ENCODE peak calls at places on chromosomes 7 and 10, in ten cellular contexts. I is astrocyte, G is lower lobe of right lung, A is H9, T is tibial artery, F is GM23338, B is mammary epithelial cell, R is lung, V is psoas muscle, J is dorsolateral prefrontal cortex. C is an unnamed sample.

GRCh38 chr7:108716783-108717182 is 147.1 kb downstream of the DNAJB9 start:
- DNase-seq in I (peak), G (no peak), A (no peak), T (no peak), F (no peak), B (no peak), R (no peak), V (no peak), J (no peak), C (no peak)

GRCh38 chr10:101838416-101838970 is 5.1 kb downstream of the KCNIP2 start:
- DNase-seq in I (no peak), G (peak), A (no peak), T (no peak), F (no peak), B (no peak), R (no peak), V (no peak), J (no peak), C (no peak)

GRCh38 chr10:127149613-127150081 is 46.7 kb downstream of the INSYN2A start:
- DNase-seq in I (peak), G (no peak), A (peak), T (no peak), F (peak), B (no peak), R (no peak), V (no peak), J (no peak), C (no peak)

GRCh38 chr10:76433161-76434005 is 1002.0 kb downstream of the LRMDA start:
- DNase-seq in I (no peak), G (peak), A (no peak), T (no peak), F (no peak), B (peak), R (peak), V (no peak), J (no peak), C (no peak)

GRCh38 chr10:112915590-112916572 is 34.2 kb upstream of the TCF7L2 start:
- DNase-seq in I (peak), G (no peak), A (no peak), T (no peak), F (peak), B (peak), R (no peak), V (no peak), J (no peak), C (peak)

GRCh38 chr10:78784454-78785414 is 284.0 kb upstream of the ZMIZ1 start:
- DNase-seq in I (no peak), G (no peak), A (no peak), T (no peak), F (no peak), B (no peak), R (no peak), V (no peak), J (no peak), C (no peak)

GRCh38 chr10:82925547-82925946 is 1050.6 kb downstream of the NRG3 start:
- DNase-seq in I (peak), G (no peak), A (no peak), T (no peak), F (no peak), B (peak), R (no peak), V (no peak), J (no peak), C (no peak)

GRCh38 chr10:48224979-48225560 is 49.4 kb downstream of the FRMPD2 start:
- DNase-seq in I (no peak), G (no peak), A (peak), T (no peak), F (no peak), B (no peak), R (no peak), V (no peak), J (no peak), C (no peak)

GRCh38 chr10:33326897-33327296 is 7.6 kb downstream of the NRP1 start:
- DNase-seq in I (no peak), G (no peak), A (no peak), T (no peak), F (no peak), B (no peak), R (no peak), V (no peak), J (no peak), C (no peak)

GRCh38 chr10:58662314-58662713 is 149.6 kb downstream of the BICC1 start:
- DNase-seq in I (peak), G (no peak), A (no peak), T (no peak), F (no peak), B (peak), R (no peak), V (no peak), J (no peak), C (peak)

GRCh38 chr7:95694334-95694733 is 78.0 kb upstream of the DYNC1I1 start:
- DNase-seq in I (no peak), G (no peak), A (no peak), T (no peak), F (no peak), B (no peak), R (no peak), V (no peak), J (no peak), C (no peak)
- TF ChIP-seq CTCF in I (no peak), G (no peak), A (no peak), T (no peak), F (no peak), B (no peak), R (no peak), V (no peak), J (no peak), C (no peak)

GRCh38 chr7:151226560-151226874 is 488 bp downstream of the ABCF2 start:
- DNase-seq in I (no peak), G (no peak), A (no peak), T (no peak), F (no peak), B (no peak), R (no peak), V (no peak), J (no peak), C (no peak)
- H3K27ac ChIP-seq in I (peak), G (peak), A (no peak), T (peak), F (no peak), B (peak), R (peak), V (peak), J (no peak), C (peak)

GRCh38 chr7:25090374-25090773 is 34.7 kb downstream of the CYCS start:
- DNase-seq in I (no peak), G (no peak), A (no peak), T (no peak), F (no peak), B (no peak), R (no peak), V (no peak), J (no peak), C (no peak)

GRCh38 chr7:25091129-25091528 is 33.9 kb downstream of the CYCS start:
- DNase-seq in I (no peak), G (no peak), A (no peak), T (no peak), F (no peak), B (no peak), R (no peak), V (no peak), J (no peak), C (no peak)

GRCh38 chr7:25091757-25092156 is 33.3 kb downstream of the CYCS start:
- DNase-seq in I (no peak), G (no peak), A (no peak), T (no peak), F (no peak), B (no peak), R (no peak), V (no peak), J (no peak), C (no peak)

GRCh38 chr7:25095516-25096345 is 29.3 kb downstream of the CYCS start:
- DNase-seq in I (no peak), G (no peak), A (no peak), T (no peak), F (no peak), B (no peak), R (no peak), V (no peak), J (no peak), C (no peak)

GRCh38 chr7:25093268-25093802 is 31.7 kb downstream of the CYCS start:
- DNase-seq in I (peak), G (peak), A (peak), T (peak), F (peak), B (peak), R (peak), V (peak), J (peak), C (peak)
- TF ChIP-seq CTCF in I (peak), G (peak), A (peak), T (peak), F (peak), B (peak), R (peak), V (peak), J (peak), C (peak)

GRCh38 chr7:31924228-31924627 is 146.0 kb downstream of the PDE1C start:
- DNase-seq in I (no peak), G (no peak), A (no peak), T (no peak), F (no peak), B (no peak), R (no peak), V (no peak), J (no peak), C (no peak)
- H3K27ac ChIP-seq in I (no peak), G (no peak), A (no peak), T (no peak), F (no peak), B (no peak), R (no peak), V (no peak), J (no peak), C (no peak)

GRCh38 chr10:4546500-4546899 is 279.5 kb upstream of the AKR1E2 start:
- DNase-seq in I (peak), G (no peak), A (no peak), T (no peak), F (no peak), B (peak), R (no peak), V (no peak), J (no peak), C (no peak)

GRCh38 chr10:4545077-4545476 is 280.9 kb upstream of the AKR1E2 start:
- DNase-seq in I (no peak), G (no peak), A (no peak), T (no peak), F (no peak), B (no peak), R (no peak), V (no peak), J (no peak), C (no peak)

GRCh38 chr10:4538016-4538415 is 288.0 kb upstream of the AKR1E2 start:
- DNase-seq in I (no peak), G (no peak), A (no peak), T (no peak), F (no peak), B (no peak), R (no peak), V (no peak), J (no peak), C (no peak)

GRCh38 chr10:4543943-4544540 is 282.0 kb upstream of the AKR1E2 start:
- DNase-seq in I (no peak), G (no peak), A (no peak), T (no peak), F (no peak), B (no peak), R (no peak), V (no peak), J (no peak), C (no peak)

GRCh38 chr10:4541292-4541691 is 284.7 kb upstream of the AKR1E2 start:
- DNase-seq in I (peak), G (no peak), A (no peak), T (peak), F (no peak), B (peak), R (no peak), V (no peak), J (no peak), C (peak)
- TF ChIP-seq CTCF in I (peak), G (no peak), A (no peak), T (peak), F (no peak), B (peak), R (no peak), V (no peak), J (no peak), C (peak)

DNA sequence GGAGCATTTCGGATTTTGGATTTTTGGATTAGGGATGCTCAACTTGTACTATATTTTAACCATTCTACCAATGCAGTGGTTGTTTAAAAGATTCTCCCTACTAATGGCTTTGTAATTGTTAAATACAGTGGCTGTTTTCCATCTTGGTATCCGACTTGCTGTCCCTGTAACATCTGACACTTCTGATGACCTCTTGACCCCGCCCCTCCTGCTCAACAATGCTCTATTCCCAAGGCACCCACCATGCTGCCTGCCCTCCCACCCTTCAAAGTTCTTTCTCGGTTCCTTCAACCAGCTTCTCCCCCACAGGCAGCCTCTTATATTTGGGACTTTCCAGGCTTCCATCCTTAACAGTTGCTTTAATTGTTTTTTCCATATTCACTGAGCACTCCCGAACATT is 2.0 kb downstream of the PRTFDC1 start:
- DNase-seq in I (no peak), G (no peak), A (no peak), T (no peak), F (no peak), B (no peak), R (no peak), V (no peak), J (no peak), C (no peak)
- H3K27ac ChIP-seq in I (no peak), G (no peak), A (no peak), T (no peak), F (no peak), B (no peak), R (no peak), V (no peak), J (no peak), C (no peak)

GRCh38 chr7:77458786-77459185 is 42.6 kb upstream of the GSAP start:
- DNase-seq in I (no peak), G (no peak), A (no peak), T (no peak), F (no peak), B (no peak), R (no peak), V (no peak), J (no peak), C (no peak)

GRCh38 chr7:77457779-77458178 is 41.6 kb upstream of the GSAP start:
- DNase-seq in I (no peak), G (no peak), A (no peak), T (no peak), F (no peak), B (no peak), R (no peak), V (no peak), J (no peak), C (no peak)

GRCh38 chr7:77455334-77455733 is 39.2 kb upstream of the GSAP start:
- DNase-seq in I (peak), G (no peak), A (no peak), T (peak), F (no peak), B (peak), R (no peak), V (peak), J (peak), C (peak)

GRCh38 chr7:77454802-77455201 is 38.7 kb upstream of the GSAP start:
- DNase-seq in I (no peak), G (no peak), A (no peak), T (no peak), F (no peak), B (no peak), R (no peak), V (no peak), J (no peak), C (no peak)

GRCh38 chr7:77456711-77457110 is 40.6 kb upstream of the GSAP start:
- DNase-seq in I (no peak), G (no peak), A (no peak), T (no peak), F (no peak), B (no peak), R (no peak), V (no peak), J (no peak), C (no peak)
- TF ChIP-seq CTCF in I (no peak), G (no peak), A (no peak), T (no peak), F (no peak), B (no peak), R (no peak), V (no peak), J (no peak), C (no peak)

C was measured in RWPE1.